ENCODE peak calls at places on chromosomes 13 and 19, in five cellular contexts. O is HFF-Myc, J is heart right ventricle, Q is natural killer cell, S is WTC11. X is an unnamed sample.

GRCh38 chr19:45160870-45161714 is at the start of gene NKPD1:
- DNase-seq in O (no peak), J (no peak), Q (no peak), S (peak; percentile 55), X (no peak)

GRCh38 chr13:35953537-35954206 is 177.5 kb downstream of the DCLK1 start:
- DNase-seq in O (peak; percentile 87), J (peak; percentile 60), Q (no peak), S (peak; percentile 53), X (peak; percentile 83)

GRCh38 chr19:40872209-40872608 is 9.8 kb downstream of the CYP2A7 start:
- DNase-seq in O (no peak), J (no peak), Q (no peak), S (no peak), X (no peak)

GRCh38 chr19:44796701-44797115 is 12.2 kb upstream of the BCAM start:
- DNase-seq in O (no peak), J (peak; percentile 62), Q (no peak), S (no peak), X (no peak)

GRCh38 chr19:43525836-43526771 is 897 bp downstream of the ETHE1 start:
- DNase-seq in O (no peak), J (no peak), Q (no peak), S (peak; percentile 33), X (no peak)

GRCh38 chr19:17073869-17074627 is 1.2 kb downstream of the HAUS8 start:
- DNase-seq in O (no peak), J (no peak), Q (no peak), S (no peak), X (no peak)

GRCh38 chr19:45691516-45692186 is at the start of gene SNRPD2:
- DNase-seq in O (peak; percentile 83), J (peak; percentile 92), Q (peak; percentile 93), S (peak; percentile 94), X (peak; percentile 95)

GRCh38 chr19:50489461-50490011 is 12.9 kb upstream of the GARIN5A start:
- DNase-seq in O (no peak), J (no peak), Q (no peak), S (no peak), X (no peak)

GRCh38 chr19:16380943-16381755 is 56.5 kb downstream of the KLF2 start:
- DNase-seq in O (no peak), J (no peak), Q (no peak), S (no peak), X (no peak)

GRCh38 chr13:40878321-40878720 is 88.9 kb downstream of the SLC25A15 start:
- DNase-seq in O (no peak), J (no peak), Q (no peak), S (no peak), X (no peak)

GRCh38 chr13:49220856-49221614 is 897 bp downstream of the MLNR start:
- DNase-seq in O (no peak), J (peak; percentile 16), Q (no peak), S (peak; percentile 40), X (no peak)

GRCh38 chr13:34155931-34156607 is 338.1 kb downstream of the RFC3 start:
- DNase-seq in O (peak; percentile 36), J (no peak), Q (no peak), S (no peak), X (peak; percentile 83)

GRCh38 chr13:112065867-112066623 is 904 bp upstream of the SOX1 start:
- DNase-seq in O (no peak), J (no peak), Q (no peak), S (peak; percentile 66), X (no peak)

GRCh38 chr13:97780486-97780885 is 173.0 kb upstream of the IPO5 start:
- DNase-seq in O (no peak), J (no peak), Q (no peak), S (no peak), X (no peak)

GRCh38 chr19:18785179-18786124 is 5.7 kb downstream of the COMP start:
- DNase-seq in O (no peak), J (peak; percentile 83), Q (peak; percentile 36), S (peak; percentile 98), X (peak; percentile 5)

GRCh38 chr13:32136716-32137115 is 105.1 kb downstream of the FRY start:
- DNase-seq in O (no peak), J (no peak), Q (no peak), S (no peak), X (no peak)

GRCh38 chr13:85828094-85828684 is 29.0 kb upstream of the SLITRK6 start:
- DNase-seq in O (no peak), J (no peak), Q (no peak), S (no peak), X (no peak)

GRCh38 chr19:21878646-21879045 is 42.7 kb upstream of the ZNF43 start:
- DNase-seq in O (no peak), J (no peak), Q (no peak), S (no peak), X (no peak)

GRCh38 chr13:33743438-33744368 is 74.2 kb upstream of the RFC3 start:
- DNase-seq in O (no peak), J (no peak), Q (no peak), S (no peak), X (no peak)

GRCh38 chr19:13606156-13606555 is 99.9 kb upstream of the CACNA1A start:
- DNase-seq in O (no peak), J (no peak), Q (no peak), S (no peak), X (no peak)

GRCh38 chr13:111658150-111659100 is 338.0 kb downstream of the TEX29 start:
- DNase-seq in O (no peak), J (no peak), Q (no peak), S (peak; percentile 56), X (no peak)

GRCh38 chr13:114048463-114048862 is 74.6 kb upstream of the C13orf46 start:
- DNase-seq in O (no peak), J (no peak), Q (no peak), S (peak; percentile 50), X (no peak)

GRCh38 chr19:34171877-34172660 is at the start of gene LSM14A:
- DNase-seq in O (no peak), J (peak; percentile 95), Q (peak; percentile 96), S (peak; percentile 90), X (peak; percentile 88)

GRCh38 chr13:46578590-46578975 is 25.6 kb downstream of the LRCH1 start:
- DNase-seq in O (no peak), J (no peak), Q (no peak), S (no peak), X (no peak)

GRCh38 chr13:83881917-83882625 is at the start of gene SLITRK1:
- DNase-seq in O (peak; percentile 4), J (peak; percentile 35), Q (no peak), S (peak; percentile 93), X (peak; percentile 68)

GRCh38 chr13:24100152-24100551 is 60.4 kb upstream of the SPATA13 start:
- DNase-seq in O (no peak), J (no peak), Q (no peak), S (no peak), X (no peak)

GRCh38 chr19:40381321-40381720 is 8.7 kb downstream of the HIPK4 start:
- DNase-seq in O (no peak), J (no peak), Q (no peak), S (no peak), X (no peak)

GRCh38 chr13:59680429-59681024 is 483.2 kb downstream of the DIAPH3 start:
- DNase-seq in O (no peak), J (no peak), Q (no peak), S (no peak), X (peak; percentile 26)

GRCh38 chr13:76812971-76813691 is 73.1 kb downstream of the KCTD12 start:
- DNase-seq in O (no peak), J (peak; percentile 35), Q (no peak), S (no peak), X (no peak)

GRCh38 chr13:51912511-51913225 is 50.9 kb downstream of the CCDC70 start:
- DNase-seq in O (no peak), J (no peak), Q (no peak), S (no peak), X (no peak)

GRCh38 chr19:5967994-5968430 is 9.9 kb downstream of the RANBP3 start:
- DNase-seq in O (peak; percentile 60), J (no peak), Q (peak; percentile 31), S (peak; percentile 77), X (peak; percentile 74)

GRCh38 chr19:1251233-1251502 is 2.8 kb downstream of the MIDN start:
- DNase-seq in O (no peak), J (no peak), Q (no peak), S (no peak), X (peak; percentile 50)

GRCh38 chr13:39516140-39516539 is 86.9 kb downstream of the LHFPL6 start:
- DNase-seq in O (no peak), J (no peak), Q (no peak), S (no peak), X (peak; percentile 18)

GRCh38 chr19:48618916-48619691 is at the start of the genes RPL18 and SPHK2:
- DNase-seq in O (peak; percentile 99), J (peak; percentile 97), Q (peak; percentile 94), S (peak; percentile 96), X (peak; percentile 100)
- TF ChIP-seq CTCF in O (no peak), J (no peak), Q (no peak), S (no peak), X (no peak)

DNA sequence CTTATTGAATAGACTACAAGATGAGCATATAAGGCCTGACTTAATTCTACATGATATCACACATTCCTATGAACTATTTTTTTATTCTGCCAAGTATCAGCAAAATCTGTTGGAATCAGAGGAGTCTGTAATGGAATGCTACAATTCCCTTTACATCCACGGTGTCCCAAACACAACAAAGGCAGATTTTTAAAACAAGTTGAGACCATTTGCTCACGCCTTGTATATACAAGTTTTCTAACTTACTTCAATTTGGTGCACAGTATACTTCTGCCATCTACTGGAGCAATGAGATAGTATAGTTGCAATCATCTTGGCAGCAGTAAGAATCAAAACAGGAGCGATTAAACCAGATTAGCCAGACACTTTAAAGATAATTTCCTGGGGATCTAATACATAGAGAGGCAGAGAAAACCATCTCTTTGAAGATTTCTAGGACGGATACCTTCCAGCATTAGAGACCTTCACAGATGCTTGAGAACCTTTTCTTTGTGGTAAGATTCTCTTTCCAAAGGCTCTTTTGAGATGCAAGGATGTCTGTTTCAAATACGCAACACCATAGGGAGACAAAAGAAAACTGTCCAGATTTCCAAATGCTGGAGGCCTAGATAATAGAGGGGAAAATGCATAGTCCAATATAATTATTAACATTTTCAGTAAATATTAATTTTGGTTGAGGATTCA is 302.0 kb upstream of the MIR17HG start:
- DNase-seq in O (no peak), J (no peak), Q (no peak), S (no peak), X (no peak)
- TF ChIP-seq CTCF in O (no peak), J (peak; percentile 23), Q (no peak), S (no peak), X (peak; percentile 31)

DNA sequence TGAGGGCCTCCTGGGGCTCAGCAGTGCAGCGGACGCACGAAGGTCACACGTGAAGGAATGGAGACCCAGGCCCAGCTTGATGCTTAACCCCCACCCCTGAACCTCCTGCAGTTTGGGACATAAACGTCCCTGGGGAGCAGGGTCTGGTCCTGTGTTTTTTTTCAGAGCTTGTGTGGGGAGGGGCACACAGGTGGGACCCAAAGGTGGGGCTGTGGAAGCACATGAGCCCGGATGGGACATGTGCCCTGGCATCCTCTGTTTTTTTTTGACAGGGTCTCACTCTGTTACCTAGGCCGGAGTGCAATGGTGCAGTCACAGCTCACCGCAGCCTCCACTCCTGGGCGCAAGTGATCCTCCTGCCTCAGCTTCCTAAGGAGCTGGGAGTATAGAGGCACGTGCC is 20.5 kb downstream of the UBXN6 start:
- DNase-seq in O (no peak), J (no peak), Q (no peak), S (no peak), X (no peak)
- TF ChIP-seq CTCF in O (no peak), J (no peak), Q (no peak), S (no peak), X (no peak)

DNA sequence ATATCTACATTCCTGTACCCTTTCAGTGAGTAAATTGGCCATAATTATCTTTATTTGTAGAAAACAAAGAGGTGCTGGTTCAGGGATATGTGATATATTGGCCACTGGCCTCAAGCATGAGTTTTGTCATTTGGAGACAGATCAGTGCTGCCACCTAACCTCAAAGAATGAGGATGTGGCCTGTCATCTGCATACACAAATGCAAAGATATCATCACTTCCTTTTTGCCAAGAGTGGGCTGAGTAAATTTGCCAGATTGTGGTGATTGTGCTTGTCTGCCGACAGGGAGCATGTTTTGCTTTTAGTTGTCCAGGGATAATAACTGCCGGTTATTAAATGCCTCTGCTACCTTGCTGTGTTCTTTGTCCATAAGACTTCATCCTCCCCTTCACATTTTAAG is 44.2 kb downstream of the WASF3 start:
- DNase-seq in O (peak; percentile 52), J (no peak), Q (no peak), S (no peak), X (peak; percentile 76)
- TF ChIP-seq CTCF in O (no peak), J (peak; percentile 28), Q (no peak), S (no peak), X (peak; percentile 61)